ENCODE peak calls at places on chromosomes 2 and 18, in five cellular contexts. F, V, Y, W and G are unnamed samples.

GRCh38 chr2:11333431-11334183 is 10.8 kb downstream of the ROCK2 start:
- DNase-seq in F (no peak), V (no peak), Y (no peak), W (no peak), G (no peak)

GRCh38 chr2:198100323-198100722 is 295.9 kb downstream of the PLCL1 start:
- DNase-seq in F (peak), V (peak), Y (no peak), W (no peak), G (no peak)

GRCh38 chr2:121128741-121129659 is 156.0 kb downstream of the TFCP2L1 start:
- DNase-seq in F (no peak), V (peak), Y (peak), W (peak), G (peak)

GRCh38 chr2:86042256-86043168 is 63.2 kb downstream of the POLR1A start:
- DNase-seq in F (no peak), V (no peak), Y (no peak), W (no peak), G (no peak)

GRCh38 chr2:136378712-136379595 is 261.0 kb upstream of the CXCR4 start:
- DNase-seq in F (peak), V (peak), Y (peak), W (peak), G (peak)

GRCh38 chr18:63683152-63683551 is 19.6 kb upstream of the SERPINB11 start:
- DNase-seq in F (peak), V (peak), Y (peak), W (no peak), G (no peak)

GRCh38 chr2:204495381-204495780 is 49.9 kb upstream of the PARD3B start:
- DNase-seq in F (no peak), V (no peak), Y (no peak), W (no peak), G (no peak)

GRCh38 chr2:165105911-165106310 is 97.9 kb downstream of the SCN3A start:
- DNase-seq in F (no peak), V (no peak), Y (no peak), W (no peak), G (no peak)

GRCh38 chr18:3499498-3499897 is 49.5 kb downstream of the TGIF1 start:
- DNase-seq in F (no peak), V (no peak), Y (no peak), W (peak), G (no peak)

GRCh38 chr2:98461650-98462049 is 17.0 kb downstream of the INPP4A start:
- DNase-seq in F (no peak), V (no peak), Y (no peak), W (no peak), G (peak)

GRCh38 chr2:113831156-113831555 is 58.7 kb upstream of the ACTR3 start:
- DNase-seq in F (peak), V (no peak), Y (no peak), W (no peak), G (no peak)

GRCh38 chr2:218884519-218884918 is 3.9 kb downstream of the WNT10A start:
- DNase-seq in F (no peak), V (no peak), Y (no peak), W (no peak), G (no peak)

GRCh38 chr2:241576293-241576654 is 17.7 kb downstream of the BOK start:
- DNase-seq in F (no peak), V (no peak), Y (no peak), W (no peak), G (no peak)

GRCh38 chr2:203733683-203734082 is 27.2 kb downstream of the CD28 start:
- DNase-seq in F (no peak), V (no peak), Y (no peak), W (no peak), G (no peak)

GRCh38 chr2:235021752-235022151 is 69.9 kb downstream of the SH3BP4 start:
- DNase-seq in F (peak), V (peak), Y (no peak), W (no peak), G (no peak)

GRCh38 chr2:217932661-217933325 is 70.0 kb downstream of the TNS1 start:
- DNase-seq in F (no peak), V (no peak), Y (no peak), W (no peak), G (no peak)

GRCh38 chr18:48831113-48831759 is 119.5 kb downstream of the SMAD7 start:
- DNase-seq in F (no peak), V (no peak), Y (no peak), W (no peak), G (no peak)

GRCh38 chr2:224835405-224835804 is 119.2 kb upstream of the CCDC195 start:
- DNase-seq in F (no peak), V (no peak), Y (no peak), W (no peak), G (no peak)

GRCh38 chr2:224838335-224838734 is 122.2 kb upstream of the CCDC195 start:
- DNase-seq in F (peak), V (peak), Y (no peak), W (no peak), G (no peak)

GRCh38 chr2:224836263-224836662 is 120.1 kb upstream of the CCDC195 start:
- DNase-seq in F (peak), V (no peak), Y (no peak), W (no peak), G (no peak)

GRCh38 chr2:224837066-224837465 is 120.9 kb upstream of the CCDC195 start:
- DNase-seq in F (no peak), V (no peak), Y (no peak), W (no peak), G (no peak)

DNA sequence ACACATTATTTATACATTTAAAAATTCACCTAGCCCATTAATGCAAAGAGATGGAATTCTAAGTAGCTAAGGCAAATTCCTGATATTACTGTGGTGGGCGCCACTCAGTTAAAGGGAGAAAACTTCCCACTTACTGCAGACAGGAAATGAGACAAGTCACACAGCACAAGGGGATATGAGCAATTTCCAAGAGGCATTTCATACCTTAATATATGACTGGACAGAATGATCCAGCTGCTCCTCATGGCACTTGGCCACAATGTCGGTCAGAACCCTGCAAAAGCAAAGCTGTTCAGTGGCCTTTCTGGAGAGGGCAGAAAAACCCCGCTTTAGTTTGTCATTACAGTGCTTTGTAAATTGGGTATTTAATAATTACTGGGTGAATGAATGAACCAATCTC is 121.4 kb upstream of the CCDC195 start:
- DNase-seq in F (peak), V (peak), Y (no peak), W (no peak), G (no peak)
- TF ChIP-seq CTCF in F (peak), V (no peak), Y (no peak), W (no peak), G (no peak)

DNA sequence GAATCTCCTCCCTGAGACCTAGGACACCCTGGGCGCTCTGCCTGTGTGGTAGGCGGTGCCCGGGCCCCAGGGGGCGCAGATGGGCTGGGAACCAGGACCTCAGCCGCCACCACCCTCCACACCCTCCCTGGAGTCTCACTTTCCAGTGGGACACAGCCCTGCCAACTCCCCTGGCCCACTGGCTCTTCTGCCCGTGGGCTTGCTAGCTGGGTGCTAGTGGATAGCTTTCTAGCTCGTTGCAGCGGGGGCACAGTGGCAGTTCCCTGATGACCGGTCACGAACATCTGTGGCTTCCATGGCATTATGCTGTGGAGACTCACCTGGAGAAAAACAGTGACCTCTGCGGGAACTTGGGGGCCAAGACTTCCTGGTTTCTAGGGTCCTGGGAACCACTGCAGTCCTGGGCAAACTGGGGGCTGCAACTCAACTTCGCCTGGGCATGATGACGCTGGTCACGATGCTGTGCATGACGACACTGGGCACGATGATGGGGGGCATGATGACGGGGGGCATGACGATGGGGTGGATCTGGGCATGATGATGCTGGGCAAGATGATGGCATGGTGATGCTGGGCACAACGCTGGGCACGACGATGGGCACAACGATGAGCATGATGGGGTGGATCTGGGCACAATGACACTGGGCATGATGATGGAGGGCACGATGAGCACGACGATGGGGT is 31.0 kb upstream of the ALLC start:
- DNase-seq in F (no peak), V (no peak), Y (no peak), W (no peak), G (no peak)
- TF ChIP-seq CTCF in F (no peak), V (peak), Y (no peak), W (no peak), G (no peak)

GRCh38 chr2:119311371-119311770 is 55.3 kb downstream of the C2orf76 start:
- DNase-seq in F (no peak), V (no peak), Y (no peak), W (no peak), G (no peak)
- TF ChIP-seq CTCF in F (no peak), V (no peak), Y (no peak), W (no peak), G (no peak)

GRCh38 chr18:9673296-9674251 is 34.5 kb upstream of the RAB31 start:
- DNase-seq in F (peak), V (peak), Y (peak), W (no peak), G (peak)

GRCh38 chr18:9669016-9669415 is 39.1 kb upstream of the RAB31 start:
- DNase-seq in F (no peak), V (no peak), Y (no peak), W (no peak), G (no peak)

GRCh38 chr18:9665311-9665710 is 42.8 kb upstream of the RAB31 start:
- DNase-seq in F (no peak), V (no peak), Y (no peak), W (no peak), G (no peak)

GRCh38 chr18:9666548-9666947 is 41.6 kb upstream of the RAB31 start:
- DNase-seq in F (no peak), V (no peak), Y (no peak), W (no peak), G (no peak)

GRCh38 chr18:9671214-9671613 is 36.9 kb upstream of the RAB31 start:
- DNase-seq in F (no peak), V (no peak), Y (no peak), W (no peak), G (no peak)
- TF ChIP-seq CTCF in F (no peak), V (no peak), Y (no peak), W (no peak), G (no peak)